ENCODE peak calls at places on chromosomes 5 and 9, in seven cellular contexts. J, S, Y, F, X, G and I are unnamed samples.

GRCh38 chr9:134553061-134553891 is 88.3 kb upstream of the COL5A1 start:
- DNase-seq in F (no peak), Y (no peak), J (no peak), G (no peak), S (no peak), X (no peak), I (no peak)

GRCh38 chr9:7094052-7094451 is 336.3 kb downstream of the KDM4C start:
- DNase-seq in S (no peak), G (peak; percentile 26), Y (peak; percentile 44), J (no peak), X (no peak), F (peak; percentile 31), I (no peak)

GRCh38 chr5:174599992-174600391 is 124.4 kb upstream of the MSX2 start:
- DNase-seq in X (no peak), S (no peak), J (no peak), Y (no peak), G (no peak), F (no peak), I (no peak)

GRCh38 chr5:175816348-175816747 is 55.0 kb upstream of the CPLX2 start:
- DNase-seq in G (no peak), Y (no peak), F (no peak), J (no peak), X (no peak), S (no peak), I (no peak)

GRCh38 chr9:74036549-74037231 is 460.4 kb upstream of the RORB start:
- DNase-seq in G (no peak), J (peak; percentile 41), X (no peak), F (no peak), Y (no peak), S (no peak), I (no peak)

GRCh38 chr9:82961504-82962125 is 101.3 kb downstream of the RASEF start:
- DNase-seq in Y (peak; percentile 84), F (peak; percentile 71), G (peak; percentile 64), S (peak; percentile 75), X (peak; percentile 33), J (peak; percentile 68), I (peak; percentile 80)

GRCh38 chr9:16514131-16514530 is 356.3 kb downstream of the BNC2 start:
- DNase-seq in G (no peak), J (no peak), F (no peak), S (no peak), X (no peak), Y (no peak), I (no peak)

GRCh38 chr9:75054373-75055001 is 26.4 kb upstream of the CARNMT1 start:
- DNase-seq in G (no peak), S (no peak), F (no peak), J (no peak), X (no peak), Y (no peak), I (no peak)

GRCh38 chr9:126386088-126386487 is 59.5 kb downstream of the MVB12B start:
- DNase-seq in G (peak; percentile 47), F (peak; percentile 45), S (no peak), Y (peak; percentile 40), J (no peak), X (peak; percentile 17), I (no peak)

GRCh38 chr5:96875805-96876291 is 452 bp upstream of the ERAP2 start:
- DNase-seq in S (no peak), Y (peak; percentile 22), X (peak; percentile 48), F (no peak), G (no peak), J (peak; percentile 52), I (no peak)

GRCh38 chr9:104747245-104747564 is 278 bp upstream of the NIPSNAP3A start:
- DNase-seq in J (no peak), Y (no peak), F (no peak), X (no peak), G (no peak), S (no peak), I (no peak)

GRCh38 chr9:129737479-129738269 is 15.2 kb downstream of the PTGES start:
- DNase-seq in X (peak; percentile 44), Y (peak; percentile 81), G (peak; percentile 86), J (peak; percentile 90), S (peak; percentile 88), F (peak; percentile 35), I (peak; percentile 49)

GRCh38 chr9:12414514-12414913 is 278.7 kb upstream of the TYRP1 start:
- DNase-seq in X (no peak), F (peak; percentile 3), S (no peak), J (no peak), Y (no peak), G (no peak), I (no peak)

GRCh38 chr5:159456722-159457462 is 126.6 kb upstream of the IL12B start:
- DNase-seq in Y (peak; percentile 50), G (no peak), J (peak; percentile 51), X (no peak), F (peak; percentile 71), S (no peak), I (no peak)

GRCh38 chr9:99824378-99825157 is 2.9 kb downstream of the NR4A3 start:
- DNase-seq in J (peak; percentile 82), S (peak; percentile 54), Y (peak; percentile 39), F (no peak), X (no peak), G (peak; percentile 75), I (no peak)

GRCh38 chr9:21481470-21482057 is 549 bp downstream of the IFNE start:
- DNase-seq in S (no peak), Y (no peak), F (no peak), X (peak; percentile 81), G (no peak), J (no peak), I (no peak)

GRCh38 chr9:92950359-92950955 is 3.1 kb downstream of the FGD3 start:
- DNase-seq in X (no peak), Y (no peak), F (peak; percentile 79), S (no peak), G (no peak), J (no peak), I (no peak)

GRCh38 chr9:130128251-130128650 is 44.0 kb upstream of the NCS1 start:
- DNase-seq in S (no peak), J (peak; percentile 92), Y (peak; percentile 26), X (peak; percentile 67), F (no peak), G (no peak), I (no peak)

GRCh38 chr5:458547-459353 is 15.8 kb downstream of the EXOC3 start:
- DNase-seq in Y (peak; percentile 90), G (no peak), J (no peak), X (no peak), S (peak; percentile 41), F (peak; percentile 93), I (no peak)